ENCODE peak calls at places on chromosomes 5 and 9, in six cellular contexts. One of them, this sample, is unnamed.

GRCh38 chr5:178839319-178839704 is 20.4 kb upstream of the ZNF354B start:
- DNase-seq in HepG2: peak; percentile 38
- DNase-seq in endothelial cell of umbilical vein: no peak
- DNase-seq in A549: no peak
- DNase-seq in GM12878: no peak
- DNase-seq in K562: peak; percentile 31
- DNase-seq in this sample: peak; percentile 64

GRCh38 chr9:12718482-12719026 is 25.4 kb downstream of the TYRP1 start:
- DNase-seq in endothelial cell of umbilical vein: peak; percentile 7
- DNase-seq in A549: no peak
- DNase-seq in HepG2: no peak
- DNase-seq in GM12878: no peak
- DNase-seq in K562: no peak
- DNase-seq in this sample: no peak

GRCh38 chr9:130739081-130739480 is 45.5 kb downstream of the EXOSC2 start:
- DNase-seq in endothelial cell of umbilical vein: no peak
- DNase-seq in A549: no peak
- DNase-seq in HepG2: no peak
- DNase-seq in GM12878: no peak
- DNase-seq in K562: peak; percentile 57
- DNase-seq in this sample: no peak

GRCh38 chr9:35705372-35705771 is 15.6 kb upstream of the TPM2 start:
- DNase-seq in A549: no peak
- DNase-seq in HepG2: no peak
- DNase-seq in endothelial cell of umbilical vein: no peak
- DNase-seq in GM12878: no peak
- DNase-seq in K562: no peak
- DNase-seq in this sample: no peak

GRCh38 chr9:27124151-27124550 is 15.1 kb downstream of the TEK start:
- DNase-seq in HepG2: no peak
- DNase-seq in K562: no peak
- DNase-seq in endothelial cell of umbilical vein: no peak
- DNase-seq in A549: no peak
- DNase-seq in GM12878: no peak
- DNase-seq in this sample: no peak

GRCh38 chr5:140312067-140312790 is 9.3 kb upstream of the PFDN1 start:
- DNase-seq in HepG2: no peak
- DNase-seq in A549: no peak
- DNase-seq in GM12878: no peak
- DNase-seq in K562: no peak
- DNase-seq in endothelial cell of umbilical vein: peak; percentile 99
- DNase-seq in this sample: peak; percentile 48

GRCh38 chr9:112487799-112488345 is 1.2 kb downstream of the KIAA1958 start:
- DNase-seq in K562: peak; percentile 20
- DNase-seq in GM12878: no peak
- DNase-seq in endothelial cell of umbilical vein: no peak
- DNase-seq in HepG2: no peak
- DNase-seq in A549: no peak
- DNase-seq in this sample: peak; percentile 17

GRCh38 chr5:64506567-64507321 is 929 bp downstream of the RGS7BP start:
- DNase-seq in K562: no peak
- DNase-seq in HepG2: no peak
- DNase-seq in endothelial cell of umbilical vein: no peak
- DNase-seq in GM12878: no peak
- DNase-seq in A549: no peak
- DNase-seq in this sample: no peak

GRCh38 chr5:42756630-42757601 is at the start of gene CCDC152:
- DNase-seq in HepG2: no peak
- DNase-seq in K562: peak; percentile 11
- DNase-seq in A549: no peak
- DNase-seq in endothelial cell of umbilical vein: no peak
- DNase-seq in GM12878: no peak
- DNase-seq in this sample: no peak

GRCh38 chr5:143279698-143280097 is 123.8 kb downstream of the NR3C1 start:
- DNase-seq in endothelial cell of umbilical vein: no peak
- DNase-seq in K562: no peak
- DNase-seq in A549: peak; percentile 5
- DNase-seq in GM12878: no peak
- DNase-seq in HepG2: peak; percentile 88
- DNase-seq in this sample: no peak

GRCh38 chr9:114613919-114614318 is 2.8 kb downstream of the TMEM268 start:
- DNase-seq in GM12878: no peak
- DNase-seq in HepG2: no peak
- DNase-seq in K562: no peak
- DNase-seq in endothelial cell of umbilical vein: no peak
- DNase-seq in A549: no peak
- DNase-seq in this sample: no peak

GRCh38 chr9:114619205-114619758 is 8.2 kb downstream of the TMEM268 start:
- DNase-seq in GM12878: no peak
- DNase-seq in HepG2: no peak
- DNase-seq in K562: no peak
- DNase-seq in endothelial cell of umbilical vein: peak; percentile 52
- DNase-seq in A549: no peak
- DNase-seq in this sample: no peak

GRCh38 chr9:114614373-114614772 is 3.3 kb downstream of the TMEM268 start:
- DNase-seq in HepG2: no peak
- DNase-seq in endothelial cell of umbilical vein: no peak
- DNase-seq in GM12878: no peak
- DNase-seq in K562: no peak
- DNase-seq in A549: no peak
- DNase-seq in this sample: no peak

GRCh38 chr9:114613087-114613486 is 2.0 kb downstream of the TMEM268 start:
- DNase-seq in K562: no peak
- DNase-seq in endothelial cell of umbilical vein: no peak
- DNase-seq in HepG2: no peak
- DNase-seq in A549: no peak
- DNase-seq in GM12878: no peak
- DNase-seq in this sample: peak; percentile 24

DNA sequence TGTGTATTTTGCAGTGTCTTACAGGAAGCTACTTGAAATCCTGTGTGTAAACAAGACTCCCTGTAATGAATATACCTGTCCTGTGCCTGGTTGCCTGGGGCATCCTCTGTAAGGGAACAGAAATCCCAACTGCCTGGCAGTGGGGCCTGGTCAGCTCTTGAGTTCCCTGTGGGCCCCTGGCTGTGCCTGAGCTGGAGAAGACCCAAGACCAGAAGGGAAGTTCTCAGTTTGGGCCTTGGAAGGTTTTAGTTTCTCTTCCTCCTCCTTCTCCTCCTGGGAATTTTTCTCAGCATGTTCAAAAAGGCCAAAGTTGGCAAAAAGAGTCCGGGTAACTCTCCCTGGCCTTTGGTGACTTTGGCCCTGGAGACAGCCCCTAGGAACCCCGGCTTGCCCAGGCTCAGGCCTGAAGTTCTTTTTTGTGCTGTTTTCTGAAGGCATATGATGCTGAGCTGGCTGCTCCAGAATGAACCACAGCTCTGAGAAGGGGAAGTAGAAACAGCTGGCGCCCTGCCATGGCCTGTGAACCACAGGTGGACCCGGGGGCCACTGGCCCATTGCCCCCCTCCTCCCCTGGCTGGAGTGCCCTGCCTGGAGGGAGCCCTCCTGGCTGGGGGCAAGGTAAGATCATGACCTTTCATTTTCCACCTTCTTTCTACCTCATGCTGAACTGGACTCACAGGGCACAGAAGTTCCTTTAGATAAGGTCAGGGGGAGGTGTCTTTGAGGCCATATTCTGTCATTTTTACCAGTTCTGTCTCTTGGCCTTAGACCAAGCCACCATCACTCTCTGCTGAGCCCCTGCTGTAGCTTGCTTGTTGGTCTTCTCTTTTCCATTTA is 5.8 kb downstream of the TMEM268 start:
- DNase-seq in GM12878: peak; percentile 72
- DNase-seq in A549: no peak
- DNase-seq in endothelial cell of umbilical vein: no peak
- DNase-seq in K562: peak; percentile 48
- DNase-seq in HepG2: no peak
- DNase-seq in this sample: peak; percentile 77
- TF ChIP-seq MYC in GM12878: no peak
- TF ChIP-seq MYC in A549: no peak
- TF ChIP-seq MYC in endothelial cell of umbilical vein: no peak
- TF ChIP-seq MYC in K562: no peak
- TF ChIP-seq MYC in HepG2: no peak
- TF ChIP-seq MYC in this sample: no peak

GRCh38 chr5:106882035-106882434 is 788.7 kb downstream of the EFNA5 start:
- DNase-seq in GM12878: no peak
- DNase-seq in A549: no peak
- DNase-seq in HepG2: no peak
- DNase-seq in endothelial cell of umbilical vein: no peak
- DNase-seq in K562: no peak
- DNase-seq in this sample: no peak

GRCh38 chr5:106876298-106876622 is 794.5 kb downstream of the EFNA5 start:
- DNase-seq in endothelial cell of umbilical vein: no peak
- DNase-seq in K562: no peak
- DNase-seq in A549: no peak
- DNase-seq in GM12878: no peak
- DNase-seq in HepG2: no peak
- DNase-seq in this sample: no peak

GRCh38 chr5:106877881-106878280 is 792.9 kb downstream of the EFNA5 start:
- DNase-seq in A549: no peak
- DNase-seq in GM12878: no peak
- DNase-seq in HepG2: no peak
- DNase-seq in endothelial cell of umbilical vein: no peak
- DNase-seq in K562: no peak
- DNase-seq in this sample: no peak

GRCh38 chr5:106876665-106877194 is 794.0 kb downstream of the EFNA5 start:
- DNase-seq in endothelial cell of umbilical vein: no peak
- DNase-seq in A549: no peak
- DNase-seq in HepG2: peak; percentile 41
- DNase-seq in GM12878: no peak
- DNase-seq in K562: no peak
- DNase-seq in this sample: peak; percentile 53

DNA sequence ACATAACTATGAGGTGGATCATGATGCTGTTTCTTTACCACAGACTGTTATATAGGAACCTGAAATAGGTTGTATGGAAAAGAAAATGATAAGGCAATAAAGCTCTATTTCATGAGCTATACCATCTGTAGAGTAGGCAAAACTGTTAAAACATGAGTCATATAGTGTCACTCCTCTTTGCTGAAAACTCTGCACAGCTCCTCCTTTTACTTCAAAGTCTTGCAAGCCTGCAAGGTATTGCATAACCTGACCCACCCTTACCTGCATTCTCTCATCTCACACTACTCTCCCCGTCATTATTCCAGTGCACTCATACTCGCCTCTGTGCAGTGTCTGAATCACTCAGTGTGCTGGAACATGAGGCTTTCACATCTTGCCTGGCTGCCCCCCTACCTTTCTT is 790.1 kb downstream of the EFNA5 start:
- DNase-seq in A549: no peak
- DNase-seq in HepG2: no peak
- DNase-seq in endothelial cell of umbilical vein: no peak
- DNase-seq in GM12878: no peak
- DNase-seq in K562: no peak
- DNase-seq in this sample: no peak
- TF ChIP-seq MYC in A549: no peak
- TF ChIP-seq MYC in HepG2: no peak
- TF ChIP-seq MYC in endothelial cell of umbilical vein: no peak
- TF ChIP-seq MYC in GM12878: no peak
- TF ChIP-seq MYC in K562: no peak
- TF ChIP-seq MYC in this sample: no peak

GRCh38 chr5:120818128-120818527 is 354.0 kb downstream of the PRR16 start:
- DNase-seq in endothelial cell of umbilical vein: no peak
- DNase-seq in A549: no peak
- DNase-seq in HepG2: no peak
- DNase-seq in K562: no peak
- DNase-seq in GM12878: no peak
- DNase-seq in this sample: peak; percentile 10

GRCh38 chr5:120813551-120813950 is 349.5 kb downstream of the PRR16 start:
- DNase-seq in HepG2: no peak
- DNase-seq in K562: no peak
- DNase-seq in endothelial cell of umbilical vein: no peak
- DNase-seq in GM12878: no peak
- DNase-seq in A549: no peak
- DNase-seq in this sample: no peak

GRCh38 chr5:120817044-120817985 is 353.2 kb downstream of the PRR16 start:
- DNase-seq in K562: no peak
- DNase-seq in HepG2: no peak
- DNase-seq in A549: no peak
- DNase-seq in endothelial cell of umbilical vein: peak; percentile 17
- DNase-seq in GM12878: no peak
- DNase-seq in this sample: peak; percentile 19
- TF ChIP-seq MYC in K562: no peak
- TF ChIP-seq MYC in HepG2: no peak
- TF ChIP-seq MYC in A549: no peak
- TF ChIP-seq MYC in endothelial cell of umbilical vein: no peak
- TF ChIP-seq MYC in GM12878: no peak
- TF ChIP-seq MYC in this sample: no peak

DNA sequence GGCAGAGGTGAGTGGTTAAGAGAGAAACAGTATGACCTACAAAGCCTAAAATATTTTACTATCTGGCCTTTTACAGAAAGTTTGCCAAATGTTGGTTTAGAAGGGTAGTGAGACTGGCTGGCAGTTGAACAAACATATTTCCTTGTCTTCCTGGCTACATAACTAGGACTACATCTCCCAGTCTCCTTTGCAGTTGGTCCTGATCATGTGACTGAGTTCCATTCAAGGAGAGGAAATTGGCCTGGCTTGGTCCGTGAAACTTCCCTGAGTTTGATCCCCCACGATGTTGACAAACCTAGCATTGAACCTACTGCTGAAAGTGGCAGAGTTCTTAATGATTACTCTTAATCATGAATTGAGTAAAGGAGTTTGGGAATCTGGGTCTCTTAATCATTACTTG is 280.8 kb downstream of the SLIT3 start:
- DNase-seq in endothelial cell of umbilical vein: peak; percentile 25
- DNase-seq in HepG2: no peak
- DNase-seq in A549: no peak
- DNase-seq in K562: peak; percentile 18
- DNase-seq in GM12878: no peak
- DNase-seq in this sample: peak; percentile 7
- TF ChIP-seq MYC in endothelial cell of umbilical vein: no peak
- TF ChIP-seq MYC in HepG2: no peak
- TF ChIP-seq MYC in A549: no peak
- TF ChIP-seq MYC in K562: no peak
- TF ChIP-seq MYC in GM12878: no peak
- TF ChIP-seq MYC in this sample: no peak

GRCh38 chr5:131661931-131662330 is 26.9 kb upstream of the RAPGEF6 start:
- DNase-seq in endothelial cell of umbilical vein: no peak
- DNase-seq in GM12878: no peak
- DNase-seq in HepG2: no peak
- DNase-seq in A549: no peak
- DNase-seq in K562: no peak
- DNase-seq in this sample: no peak
- TF ChIP-seq MYC in endothelial cell of umbilical vein: no peak
- TF ChIP-seq MYC in GM12878: no peak
- TF ChIP-seq MYC in HepG2: no peak
- TF ChIP-seq MYC in A549: no peak
- TF ChIP-seq MYC in K562: no peak
- TF ChIP-seq MYC in this sample: no peak

This sample was measured in NB4.